ENCODE peak calls at places on chromosomes 6 and 20, in eight cellular contexts. J, L, O, V, Q, X, K and P are unnamed samples.

GRCh38 chr20:38890497-38890818 is 35.8 kb upstream of the FAM83D start:
- DNase-seq in J (no peak), L (no peak), O (no peak), V (no peak), Q (no peak), X (no peak), K (no peak), P (no peak)

GRCh38 chr20:56411759-56412472 is at the start of gene CASS4:
- DNase-seq in J (no peak), L (peak; percentile 68), O (no peak), V (no peak), Q (no peak), X (no peak), K (no peak), P (no peak)

GRCh38 chr6:109816452-109817374 is 125.6 kb downstream of the FIG4 start:
- DNase-seq in J (no peak), L (no peak), O (no peak), V (no peak), Q (no peak), X (no peak), K (no peak), P (peak; percentile 75)

GRCh38 chr20:23406880-23407279 is 14.4 kb downstream of the NAPB start:
- DNase-seq in J (no peak), L (no peak), O (no peak), V (no peak), Q (no peak), X (no peak), K (no peak), P (no peak)

GRCh38 chr6:53919881-53920360 is 125.1 kb downstream of the LRRC1 start:
- DNase-seq in J (no peak), L (no peak), O (no peak), V (no peak), Q (no peak), X (no peak), K (peak; percentile 22), P (no peak)

GRCh38 chr6:37653933-37654565 is 43.6 kb downstream of the MDGA1 start:
- DNase-seq in J (peak; percentile 35), L (peak; percentile 36), O (no peak), V (peak; percentile 79), Q (peak; percentile 19), X (no peak), K (peak; percentile 44), P (no peak)

GRCh38 chr20:47821481-47822100 is 36.3 kb upstream of the SULF2 start:
- DNase-seq in J (no peak), L (no peak), O (peak; percentile 52), V (no peak), Q (no peak), X (no peak), K (no peak), P (no peak)

GRCh38 chr6:3208775-3209113 is 18.7 kb downstream of the TUBB2B start:
- DNase-seq in J (no peak), L (no peak), O (no peak), V (no peak), Q (no peak), X (no peak), K (no peak), P (no peak)

GRCh38 chr20:45470939-45471338 is 1.4 kb downstream of the WFDC2 start:
- DNase-seq in J (no peak), L (no peak), O (no peak), V (peak; percentile 44), Q (no peak), X (no peak), K (no peak), P (no peak)

GRCh38 chr20:56708991-56709390 is 79.9 kb downstream of the TFAP2C start:
- DNase-seq in J (no peak), L (no peak), O (no peak), V (no peak), Q (no peak), X (no peak), K (no peak), P (no peak)

GRCh38 chr20:58647162-58647813 is 3.8 kb upstream of the STX16 start:
- DNase-seq in J (no peak), L (no peak), O (peak; percentile 44), V (no peak), Q (no peak), X (no peak), K (no peak), P (no peak)

GRCh38 chr20:24742436-24742835 is 206.6 kb upstream of the CST7 start:
- DNase-seq in J (no peak), L (no peak), O (no peak), V (no peak), Q (no peak), X (no peak), K (no peak), P (peak; percentile 60)

GRCh38 chr6:3820563-3820962 is 28.6 kb upstream of the FAM50B start:
- DNase-seq in J (no peak), L (no peak), O (no peak), V (no peak), Q (no peak), X (peak; percentile 85), K (no peak), P (no peak)

GRCh38 chr6:5764401-5764955 is 242.2 kb downstream of the NRN1 start:
- DNase-seq in J (no peak), L (no peak), O (no peak), V (no peak), Q (peak; percentile 8), X (no peak), K (no peak), P (no peak)

GRCh38 chr6:3797231-3798200 is 46.0 kb upstream of the PXDC1 start:
- DNase-seq in J (no peak), L (peak; percentile 89), O (no peak), V (no peak), Q (no peak), X (no peak), K (no peak), P (no peak)

GRCh38 chr6:95294047-95294446 is 283.3 kb upstream of the MANEA start:
- DNase-seq in J (no peak), L (no peak), O (no peak), V (peak; percentile 78), Q (no peak), X (no peak), K (no peak), P (no peak)

GRCh38 chr6:47064274-47064673 is 22.1 kb upstream of the ADGRF1 start:
- DNase-seq in J (no peak), L (no peak), O (no peak), V (no peak), Q (no peak), X (no peak), K (no peak), P (no peak)

GRCh38 chr6:18425218-18425617 is 38.1 kb downstream of the RNF144B start:
- DNase-seq in J (no peak), L (no peak), O (no peak), V (no peak), Q (no peak), X (no peak), K (no peak), P (no peak)

GRCh38 chr6:89260310-89260709 is 43.2 kb upstream of the GABRR1 start:
- DNase-seq in J (no peak), L (no peak), O (no peak), V (no peak), Q (no peak), X (no peak), K (no peak), P (peak; percentile 14)

GRCh38 chr6:157614026-157614484 is 209.0 kb upstream of the SNX9 start:
- DNase-seq in J (no peak), L (peak; percentile 41), O (no peak), V (no peak), Q (no peak), X (peak; percentile 38), K (no peak), P (no peak)

GRCh38 chr6:42786525-42786985 is 4.7 kb downstream of the BICRAL start:
- DNase-seq in J (no peak), L (no peak), O (no peak), V (no peak), Q (no peak), X (no peak), K (no peak), P (no peak)

GRCh38 chr6:42791706-42792320 is 10.0 kb downstream of the BICRAL start:
- DNase-seq in J (no peak), L (no peak), O (no peak), V (no peak), Q (no peak), X (no peak), K (no peak), P (no peak)

GRCh38 chr6:42787018-42787611 is 5.3 kb downstream of the BICRAL start:
- DNase-seq in J (no peak), L (no peak), O (no peak), V (no peak), Q (no peak), X (no peak), K (no peak), P (no peak)

GRCh38 chr6:42788671-42789070 is 6.8 kb downstream of the BICRAL start:
- DNase-seq in J (no peak), L (no peak), O (peak; percentile 35), V (no peak), Q (no peak), X (no peak), K (no peak), P (no peak)

DNA sequence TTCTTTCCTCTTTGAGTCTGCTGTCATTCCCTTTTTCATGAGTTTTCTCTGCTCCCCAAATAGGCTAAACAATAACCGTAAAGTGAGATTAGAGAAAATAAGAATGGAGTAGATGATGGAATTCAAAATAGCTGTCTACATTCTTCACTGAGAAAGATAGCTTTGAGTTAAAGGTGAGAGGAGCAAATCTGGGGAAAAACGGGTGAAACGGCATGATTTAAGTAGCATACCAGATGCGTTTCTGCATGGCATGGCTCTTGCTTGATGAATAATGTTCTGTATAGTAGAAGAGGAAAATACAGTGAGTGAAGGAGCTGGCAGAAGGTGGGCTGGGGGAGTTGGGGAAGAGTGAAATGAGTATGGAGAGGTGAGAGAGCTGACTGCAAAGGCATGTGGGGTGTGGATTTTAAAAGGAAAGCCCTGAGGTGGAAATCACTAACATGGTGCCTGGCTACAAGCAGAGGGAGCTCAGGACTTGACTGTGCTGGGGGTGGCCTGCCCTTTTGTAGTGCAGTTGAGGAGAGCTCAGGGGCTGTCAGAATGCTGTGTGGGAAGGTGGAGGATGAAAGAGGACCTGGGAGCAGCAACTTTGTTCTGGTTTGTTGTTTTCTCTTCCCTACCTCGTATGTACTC is 8.8 kb downstream of the BICRAL start:
- DNase-seq in J (no peak), L (no peak), O (no peak), V (peak; percentile 54), Q (no peak), X (no peak), K (no peak), P (no peak)
- TF ChIP-seq POLR2AphosphoS5 in J (no peak), L (no peak), O (no peak), V (peak; percentile 35), Q (no peak), X (no peak), K (no peak), P (no peak)

GRCh38 chr20:17971571-17972013 is 2.8 kb downstream of the MGME1 start:
- DNase-seq in J (no peak), L (peak; percentile 80), O (no peak), V (peak; percentile 80), Q (no peak), X (no peak), K (no peak), P (no peak)
- TF ChIP-seq POLR2AphosphoS5 in J (no peak), L (no peak), O (no peak), V (no peak), Q (no peak), X (no peak), K (no peak), P (no peak)

GRCh38 chr6:27281569-27281968 is 30.5 kb downstream of the POM121L2 start:
- DNase-seq in J (no peak), L (no peak), O (no peak), V (no peak), Q (no peak), X (no peak), K (no peak), P (no peak)
- TF ChIP-seq POLR2AphosphoS5 in J (no peak), L (no peak), O (no peak), V (no peak), Q (no peak), X (no peak), K (no peak), P (no peak)

GRCh38 chr6:27873101-27874030 is 38.8 kb downstream of the OR2B2 start:
- DNase-seq in J (peak; percentile 68), L (no peak), O (no peak), V (peak; percentile 76), Q (peak; percentile 90), X (peak; percentile 71), K (no peak), P (no peak)
- TF ChIP-seq POLR2AphosphoS5 in J (peak; percentile 90), L (no peak), O (peak; percentile 80), V (peak; percentile 97), Q (peak; percentile 97), X (no peak), K (no peak), P (peak; percentile 81)